ENCODE peak calls at places on chromosomes 7 and 10, in nine cellular contexts. One of them, this sample, is unnamed.

GRCh38 chr10:30705086-30705624 is 75.6 kb upstream of the LYZL2 start:
- DNase-seq in stomach: no peak
- DNase-seq in body of pancreas: no peak
- DNase-seq in sciatic nerve: no peak
- DNase-seq in left cardiac atrium: no peak
- DNase-seq in ACHN: no peak
- DNase-seq in stimulated activated CD4-positive, alpha-beta T cell treated with anti-CD3 and anti-CD28 coated beads, Interleukin-2, amount 100 ng/mL, for 24 hours: peak; percentile 36
- DNase-seq in mesendoderm: no peak
- DNase-seq in KG1: no peak
- DNase-seq in this sample: no peak

GRCh38 chr10:923844-924523 is 7.5 kb downstream of the LARP4B start:
- DNase-seq in KG1: no peak
- DNase-seq in left cardiac atrium: no peak
- DNase-seq in sciatic nerve: no peak
- DNase-seq in stomach: no peak
- DNase-seq in stimulated activated CD4-positive, alpha-beta T cell treated with anti-CD3 and anti-CD28 coated beads, Interleukin-2, amount 100 ng/mL, for 24 hours: no peak
- DNase-seq in body of pancreas: no peak
- DNase-seq in mesendoderm: no peak
- DNase-seq in ACHN: no peak
- DNase-seq in this sample: no peak

GRCh38 chr10:81820418-81820817 is 54.6 kb upstream of the NRG3 start:
- DNase-seq in ACHN: peak; percentile 58
- DNase-seq in left cardiac atrium: no peak
- DNase-seq in stimulated activated CD4-positive, alpha-beta T cell treated with anti-CD3 and anti-CD28 coated beads, Interleukin-2, amount 100 ng/mL, for 24 hours: no peak
- DNase-seq in stomach: no peak
- DNase-seq in body of pancreas: no peak
- DNase-seq in mesendoderm: peak; percentile 77
- DNase-seq in KG1: no peak
- DNase-seq in sciatic nerve: no peak
- DNase-seq in this sample: peak; percentile 10

GRCh38 chr7:69276011-69276729 is 322.1 kb upstream of the AUTS2 start:
- DNase-seq in stomach: no peak
- DNase-seq in KG1: no peak
- DNase-seq in stimulated activated CD4-positive, alpha-beta T cell treated with anti-CD3 and anti-CD28 coated beads, Interleukin-2, amount 100 ng/mL, for 24 hours: no peak
- DNase-seq in left cardiac atrium: no peak
- DNase-seq in body of pancreas: no peak
- DNase-seq in sciatic nerve: no peak
- DNase-seq in mesendoderm: no peak
- DNase-seq in ACHN: no peak
- DNase-seq in this sample: no peak

GRCh38 chr7:106057962-106058901 is 53.9 kb downstream of the SYPL1 start:
- DNase-seq in stomach: peak; percentile 94
- DNase-seq in sciatic nerve: peak; percentile 71
- DNase-seq in left cardiac atrium: no peak
- DNase-seq in mesendoderm: peak; percentile 32
- DNase-seq in body of pancreas: peak; percentile 43
- DNase-seq in ACHN: no peak
- DNase-seq in stimulated activated CD4-positive, alpha-beta T cell treated with anti-CD3 and anti-CD28 coated beads, Interleukin-2, amount 100 ng/mL, for 24 hours: peak; percentile 20
- DNase-seq in KG1: no peak
- DNase-seq in this sample: no peak

GRCh38 chr10:88820990-88821389 is 18.5 kb downstream of the LIPM start:
- DNase-seq in KG1: no peak
- DNase-seq in body of pancreas: no peak
- DNase-seq in ACHN: no peak
- DNase-seq in sciatic nerve: no peak
- DNase-seq in stomach: no peak
- DNase-seq in left cardiac atrium: no peak
- DNase-seq in mesendoderm: no peak
- DNase-seq in stimulated activated CD4-positive, alpha-beta T cell treated with anti-CD3 and anti-CD28 coated beads, Interleukin-2, amount 100 ng/mL, for 24 hours: no peak
- DNase-seq in this sample: peak; percentile 6

GRCh38 chr7:27166475-27167169 is 1.3 kb upstream of the HOXA9 start:
- DNase-seq in body of pancreas: no peak
- DNase-seq in mesendoderm: no peak
- DNase-seq in stomach: no peak
- DNase-seq in KG1: no peak
- DNase-seq in sciatic nerve: no peak
- DNase-seq in ACHN: peak; percentile 61
- DNase-seq in stimulated activated CD4-positive, alpha-beta T cell treated with anti-CD3 and anti-CD28 coated beads, Interleukin-2, amount 100 ng/mL, for 24 hours: no peak
- DNase-seq in left cardiac atrium: peak; percentile 7
- DNase-seq in this sample: no peak

GRCh38 chr7:23804707-23805106 is 94.7 kb downstream of the STK31 start:
- DNase-seq in left cardiac atrium: no peak
- DNase-seq in stimulated activated CD4-positive, alpha-beta T cell treated with anti-CD3 and anti-CD28 coated beads, Interleukin-2, amount 100 ng/mL, for 24 hours: no peak
- DNase-seq in sciatic nerve: no peak
- DNase-seq in ACHN: no peak
- DNase-seq in body of pancreas: no peak
- DNase-seq in KG1: no peak
- DNase-seq in mesendoderm: no peak
- DNase-seq in stomach: no peak
- DNase-seq in this sample: no peak

GRCh38 chr7:114910787-114911186 is 11.1 kb upstream of the MDFIC start:
- DNase-seq in body of pancreas: no peak
- DNase-seq in KG1: no peak
- DNase-seq in stomach: no peak
- DNase-seq in ACHN: no peak
- DNase-seq in left cardiac atrium: no peak
- DNase-seq in sciatic nerve: no peak
- DNase-seq in stimulated activated CD4-positive, alpha-beta T cell treated with anti-CD3 and anti-CD28 coated beads, Interleukin-2, amount 100 ng/mL, for 24 hours: no peak
- DNase-seq in mesendoderm: no peak
- DNase-seq in this sample: no peak

GRCh38 chr7:98116656-98117461 is 10.2 kb downstream of the LMTK2 start:
- DNase-seq in mesendoderm: no peak
- DNase-seq in sciatic nerve: no peak
- DNase-seq in ACHN: peak; percentile 64
- DNase-seq in left cardiac atrium: no peak
- DNase-seq in stomach: no peak
- DNase-seq in body of pancreas: no peak
- DNase-seq in KG1: no peak
- DNase-seq in stimulated activated CD4-positive, alpha-beta T cell treated with anti-CD3 and anti-CD28 coated beads, Interleukin-2, amount 100 ng/mL, for 24 hours: no peak
- DNase-seq in this sample: peak; percentile 9

GRCh38 chr10:82866424-82867020 is 991.5 kb downstream of the NRG3 start:
- DNase-seq in mesendoderm: no peak
- DNase-seq in left cardiac atrium: no peak
- DNase-seq in KG1: no peak
- DNase-seq in sciatic nerve: no peak
- DNase-seq in ACHN: no peak
- DNase-seq in body of pancreas: no peak
- DNase-seq in stimulated activated CD4-positive, alpha-beta T cell treated with anti-CD3 and anti-CD28 coated beads, Interleukin-2, amount 100 ng/mL, for 24 hours: no peak
- DNase-seq in stomach: no peak
- DNase-seq in this sample: peak; percentile 12

GRCh38 chr10:74371696-74372095 is 220.7 kb downstream of the ADK start:
- DNase-seq in body of pancreas: no peak
- DNase-seq in mesendoderm: no peak
- DNase-seq in sciatic nerve: no peak
- DNase-seq in left cardiac atrium: no peak
- DNase-seq in stomach: no peak
- DNase-seq in KG1: no peak
- DNase-seq in ACHN: no peak
- DNase-seq in stimulated activated CD4-positive, alpha-beta T cell treated with anti-CD3 and anti-CD28 coated beads, Interleukin-2, amount 100 ng/mL, for 24 hours: no peak
- DNase-seq in this sample: no peak

GRCh38 chr7:44322631-44323363 is 2.6 kb downstream of the CAMK2B start:
- DNase-seq in KG1: no peak
- DNase-seq in stimulated activated CD4-positive, alpha-beta T cell treated with anti-CD3 and anti-CD28 coated beads, Interleukin-2, amount 100 ng/mL, for 24 hours: no peak
- DNase-seq in sciatic nerve: no peak
- DNase-seq in ACHN: peak; percentile 59
- DNase-seq in mesendoderm: no peak
- DNase-seq in left cardiac atrium: peak; percentile 72
- DNase-seq in stomach: no peak
- DNase-seq in body of pancreas: no peak
- DNase-seq in this sample: no peak

This sample was measured in hepatic stellate cell.